ENCODE peak calls at places on chromosomes 4 and X, in four cellular contexts. W is coronary artery, A is heart right ventricle, T is right atrium auricular region. Z is an unnamed sample.

GRCh38 chrX:30635630-30636029 is 17.6 kb upstream of the GK start:
- DNase-seq in W (no peak), A (no peak), T (no peak), Z (no peak)

GRCh38 chr4:155578219-155578618 is 88.4 kb upstream of the GUCY1A1 start:
- DNase-seq in W (no peak), A (no peak), T (no peak), Z (no peak)

GRCh38 chr4:150609131-150609530 is 27.2 kb downstream of the MAB21L2 start:
- DNase-seq in W (no peak), A (no peak), T (no peak), Z (no peak)

GRCh38 chr4:187171731-187172339 is 448.2 kb upstream of the FAT1 start:
- DNase-seq in W (no peak), A (no peak), T (no peak), Z (no peak)

GRCh38 chrX:152915541-152916241 is 17.8 kb downstream of the ZNF185 start:
- DNase-seq in W (no peak), A (no peak), T (no peak), Z (no peak)

GRCh38 chr4:154589296-154590197 is 995 bp downstream of the FGA start:
- DNase-seq in W (no peak), A (no peak), T (no peak), Z (no peak)

GRCh38 chr4:109658871-109659410 is 44.3 kb downstream of the CASP6 start:
- DNase-seq in W (no peak), A (no peak), T (no peak), Z (no peak)

GRCh38 chr4:74426101-74426500 is 18.8 kb upstream of the AREG start:
- DNase-seq in W (no peak), A (peak), T (no peak), Z (no peak)

GRCh38 chr4:152206185-152206584 is 329.7 kb downstream of the FBXW7 start:
- DNase-seq in W (no peak), A (no peak), T (no peak), Z (peak)

GRCh38 chr4:113355550-113356371 is 306.3 kb downstream of the ANK2 start:
- DNase-seq in W (no peak), A (peak), T (peak), Z (peak)

GRCh38 chr4:123555500-123556273 is 159.1 kb downstream of the SPRY1 start:
- DNase-seq in W (peak), A (peak), T (peak), Z (peak)

GRCh38 chrX:48548871-48549270 is 9.4 kb downstream of the TBC1D25 start:
- DNase-seq in W (no peak), A (no peak), T (no peak), Z (no peak)

GRCh38 chrX:149937881-149938426 is 337 bp downstream of the EOLA2 start:
- DNase-seq in W (peak), A (peak), T (no peak), Z (peak)

GRCh38 chr4:1836650-1837049 is 19.3 kb downstream of the LETM1 start:
- DNase-seq in W (no peak), A (no peak), T (no peak), Z (no peak)
- H3K27ac ChIP-seq in W (no peak), A (no peak), T (no peak), Z (no peak)

DNA sequence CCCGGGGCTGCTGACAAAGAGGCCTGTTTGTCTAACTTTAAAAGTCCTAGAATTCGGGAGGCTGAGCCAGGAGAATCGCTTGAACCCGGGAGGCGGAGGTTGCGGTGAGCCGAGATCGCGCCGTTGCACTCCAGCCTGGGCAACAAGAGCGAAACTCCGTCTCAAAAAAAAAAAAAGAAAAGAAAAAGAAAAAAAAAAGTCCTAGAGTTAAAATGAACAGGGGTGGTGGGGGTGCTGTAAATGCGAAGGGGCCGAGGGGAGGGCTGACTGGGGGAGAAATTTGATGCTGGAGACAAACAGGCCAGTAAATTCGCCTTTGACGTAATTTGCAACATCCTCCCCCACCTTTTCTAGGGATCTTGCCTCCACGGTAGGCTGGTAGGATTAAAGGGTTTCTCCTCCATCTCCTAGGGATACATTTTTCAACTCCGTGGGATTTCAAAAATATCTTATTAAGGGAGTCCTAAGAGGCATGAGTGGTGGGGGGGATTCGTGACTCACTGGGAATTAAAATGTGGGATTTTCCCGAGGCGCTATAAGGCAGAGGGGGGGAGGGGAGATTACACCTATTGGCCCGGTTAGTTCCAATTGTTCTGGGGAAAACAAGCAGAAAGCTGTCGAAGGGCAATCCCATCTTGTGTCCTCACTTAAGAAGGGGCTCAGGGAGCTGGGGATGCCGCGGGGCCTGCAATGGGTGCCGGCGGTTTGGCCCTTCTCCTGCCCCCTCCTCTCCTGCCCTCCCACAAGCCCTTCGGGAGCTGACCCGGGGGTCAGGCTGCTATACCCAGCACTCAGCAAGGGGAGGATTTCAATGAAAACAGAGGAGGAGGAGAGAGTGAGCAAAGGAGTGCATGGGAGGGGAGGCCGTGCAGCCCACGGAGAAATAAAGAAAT is 3.0 kb upstream of the BCOR start:
- DNase-seq in W (no peak), A (no peak), T (no peak), Z (no peak)
- H3K27ac ChIP-seq in W (peak), A (peak), T (peak), Z (no peak)

DNA sequence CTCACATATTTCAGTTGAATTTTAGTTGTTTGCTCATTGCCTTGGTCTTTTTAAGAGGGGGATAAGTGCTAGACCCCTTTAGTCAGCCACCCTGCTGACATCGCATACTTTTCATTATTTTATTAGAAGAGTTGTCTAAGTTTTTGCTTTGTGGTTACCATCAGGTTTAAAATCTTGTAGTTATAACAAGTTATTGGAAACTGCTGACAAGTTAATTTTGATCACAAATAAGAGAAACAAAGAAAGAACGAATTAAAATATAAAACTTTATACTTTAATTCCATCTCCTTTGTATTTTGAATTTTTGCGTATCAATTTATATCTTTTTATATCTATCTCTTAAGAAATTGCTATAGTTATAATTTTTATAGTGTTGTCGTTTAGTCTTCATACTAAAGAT is 679.7 kb downstream of the TECRL start:
- DNase-seq in W (no peak), A (no peak), T (no peak), Z (no peak)
- H3K27ac ChIP-seq in W (no peak), A (no peak), T (no peak), Z (no peak)

GRCh38 chr4:182906786-182907185 is 10.4 kb downstream of the DCTD start:
- DNase-seq in W (no peak), A (no peak), T (no peak), Z (no peak)
- H3K27ac ChIP-seq in W (no peak), A (no peak), T (no peak), Z (no peak)

GRCh38 chr4:173571620-173572019 is 41.6 kb upstream of the HAND2 start:
- DNase-seq in W (no peak), A (no peak), T (no peak), Z (no peak)

GRCh38 chr4:173575482-173576152 is 45.6 kb upstream of the HAND2 start:
- DNase-seq in W (no peak), A (no peak), T (no peak), Z (no peak)

GRCh38 chr4:173573725-173574124 is 43.7 kb upstream of the HAND2 start:
- DNase-seq in W (no peak), A (no peak), T (no peak), Z (no peak)

GRCh38 chr4:173573286-173573685 is 43.3 kb upstream of the HAND2 start:
- DNase-seq in W (no peak), A (no peak), T (no peak), Z (no peak)

DNA sequence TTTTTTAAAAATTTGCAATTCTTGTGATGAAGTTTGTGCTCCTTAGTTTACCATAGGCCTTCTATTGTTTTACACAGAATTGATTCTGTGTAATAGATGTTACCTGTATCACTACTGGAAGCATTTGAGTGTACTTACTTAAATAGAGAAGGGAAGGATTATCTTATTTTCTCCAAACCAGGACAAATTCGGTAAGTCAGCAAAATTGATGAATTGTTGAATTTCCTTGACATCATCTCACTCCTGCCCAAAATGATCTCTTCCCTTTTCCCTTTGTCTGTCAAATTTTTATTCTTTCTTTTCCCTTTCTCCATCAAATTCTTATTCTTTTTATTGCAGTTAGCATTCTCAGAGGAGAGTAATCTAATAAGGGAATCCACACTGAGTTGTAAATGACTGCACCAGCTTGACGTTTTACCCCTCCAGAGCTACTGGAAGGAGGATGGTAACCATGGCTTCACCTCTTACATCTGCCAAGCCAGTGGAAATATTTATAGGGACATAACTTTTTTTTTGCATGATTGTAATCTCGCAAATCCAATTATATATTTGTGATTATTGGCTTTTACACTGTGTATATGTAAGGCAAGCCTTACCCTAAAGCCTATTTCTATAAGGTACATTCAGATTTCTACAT is 42.6 kb upstream of the HAND2 start:
- DNase-seq in W (no peak), A (no peak), T (no peak), Z (no peak)
- H3K27ac ChIP-seq in W (no peak), A (no peak), T (peak), Z (no peak)

DNA sequence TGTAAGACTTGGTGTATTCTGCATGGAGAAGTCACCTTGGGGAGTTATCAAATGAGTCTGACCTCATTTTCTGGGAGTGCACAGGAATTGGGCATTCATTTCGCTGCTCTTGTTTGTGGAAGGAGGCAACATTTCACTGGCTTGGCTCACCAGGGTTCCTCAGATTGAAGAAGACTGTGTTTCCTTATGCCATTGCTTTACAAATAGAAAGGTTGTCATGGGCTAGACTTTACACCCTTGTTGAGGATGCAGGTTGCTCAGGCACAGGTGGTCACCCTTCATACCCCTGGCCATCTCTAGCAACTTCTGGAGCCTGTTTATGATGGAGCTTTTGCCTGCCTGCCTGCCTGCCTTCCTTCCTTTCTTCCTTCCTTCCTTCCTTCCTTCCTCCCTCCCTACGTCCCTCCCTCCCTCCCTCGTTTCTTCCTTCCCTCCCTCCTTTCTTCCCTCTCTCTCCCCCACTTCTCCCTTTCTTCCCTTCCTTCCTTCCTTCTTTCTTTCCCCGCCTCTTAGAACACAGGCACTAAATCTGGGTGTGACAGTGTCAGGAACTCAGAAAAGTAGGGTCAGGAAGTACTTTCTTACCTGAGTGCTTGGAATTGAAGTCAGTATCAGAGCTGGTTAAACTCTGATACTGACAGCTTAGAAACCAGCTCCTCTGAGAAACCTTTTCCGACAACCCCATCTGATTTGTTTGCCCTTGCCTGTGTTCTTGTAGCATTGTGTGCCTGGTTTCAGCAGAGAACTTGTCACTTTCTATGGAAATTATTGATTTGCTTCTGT is 114.2 kb downstream of the AASDH start:
- DNase-seq in W (no peak), A (no peak), T (no peak), Z (no peak)
- H3K27ac ChIP-seq in W (no peak), A (no peak), T (no peak), Z (no peak)

GRCh38 chrX:46978341-46979291 is 66.4 kb downstream of the JADE3 start:
- DNase-seq in W (no peak), A (peak), T (peak), Z (peak)

GRCh38 chrX:46979340-46979739 is 67.1 kb downstream of the JADE3 start:
- DNase-seq in W (no peak), A (no peak), T (no peak), Z (no peak)
- H3K27ac ChIP-seq in W (no peak), A (no peak), T (no peak), Z (no peak)

DNA sequence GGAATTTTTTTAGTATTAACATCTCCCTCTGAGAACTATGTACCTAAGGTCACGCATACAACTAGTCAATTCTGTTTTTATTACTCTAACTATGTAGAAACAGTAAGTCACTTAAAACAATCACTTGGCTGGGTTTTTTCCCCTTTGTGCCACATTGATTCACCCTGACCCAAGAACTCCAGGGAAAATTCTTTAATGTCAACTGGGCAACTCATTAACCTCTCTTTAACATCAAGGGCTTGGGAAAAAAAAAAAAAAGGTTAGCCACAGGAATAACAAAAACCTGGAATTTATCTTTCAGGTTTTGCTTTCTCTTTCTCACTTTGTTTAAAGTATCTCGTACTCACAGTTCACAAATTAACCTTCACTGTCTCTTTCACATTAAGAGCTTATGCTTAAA is 8.1 kb downstream of the RPL9 start:
- DNase-seq in W (no peak), A (no peak), T (no peak), Z (no peak)
- H3K27ac ChIP-seq in W (no peak), A (no peak), T (no peak), Z (no peak)

GRCh38 chr4:88320780-88321373 is 36.5 kb upstream of the PPM1K start:
- DNase-seq in W (no peak), A (no peak), T (no peak), Z (peak)

GRCh38 chr4:88318751-88319350 is 34.5 kb upstream of the PPM1K start:
- DNase-seq in W (no peak), A (no peak), T (no peak), Z (no peak)

GRCh38 chr4:88315460-88316017 is 31.2 kb upstream of the PPM1K start:
- DNase-seq in W (no peak), A (no peak), T (no peak), Z (no peak)

DNA sequence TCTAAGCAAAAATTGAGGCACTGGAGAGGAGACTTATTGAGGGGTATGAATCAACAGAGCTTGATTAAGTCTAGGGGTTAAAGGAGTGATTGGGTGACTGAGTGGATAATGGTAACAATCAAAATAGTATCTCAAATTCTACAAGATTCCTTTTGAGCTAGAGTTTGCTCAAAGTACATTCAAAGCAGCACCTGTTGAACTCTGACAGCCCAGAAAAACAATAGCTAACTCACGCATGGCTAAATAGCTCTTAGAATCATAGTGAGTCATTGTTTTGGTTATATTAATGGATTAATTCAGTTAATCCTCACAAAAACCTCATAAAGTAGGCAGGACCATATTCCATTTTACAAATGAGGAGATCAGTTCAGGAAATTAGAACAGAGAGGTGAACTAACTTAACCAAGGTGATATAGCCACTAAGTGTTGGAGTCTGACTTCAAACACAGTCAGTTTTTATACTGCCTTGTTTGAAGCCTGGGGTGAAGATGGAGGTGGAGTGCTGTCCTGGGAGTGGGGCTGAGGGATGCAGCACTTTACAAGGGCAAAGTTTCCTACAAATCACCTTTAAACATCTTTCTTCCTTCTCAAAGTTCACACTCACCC is 35.9 kb upstream of the PPM1K start:
- DNase-seq in W (no peak), A (no peak), T (no peak), Z (no peak)
- H3K27ac ChIP-seq in W (no peak), A (no peak), T (no peak), Z (no peak)